ENCODE peak calls at places on chromosomes 5 and 9, in four cellular contexts. One of them, this sample, is unnamed.

GRCh38 chr5:181044093-181044599 is 4.1 kb downstream of the BTNL9 start:
- DNase-seq in DMS 273 treated with DMSO at 0.1 percent for 48 hours: no peak
- DNase-seq in NCI-H446: no peak
- DNase-seq in iris pigment epithelial cell: no peak
- DNase-seq in this sample: no peak

GRCh38 chr9:20591223-20591622 is 31.1 kb downstream of the MLLT3 start:
- DNase-seq in DMS 273 treated with DMSO at 0.1 percent for 48 hours: no peak
- DNase-seq in NCI-H446: no peak
- DNase-seq in iris pigment epithelial cell: no peak
- DNase-seq in this sample: no peak

GRCh38 chr9:88540364-88540763 is 5.4 kb downstream of the NXNL2 start:
- DNase-seq in DMS 273 treated with DMSO at 0.1 percent for 48 hours: no peak
- DNase-seq in NCI-H446: no peak
- DNase-seq in iris pigment epithelial cell: no peak
- DNase-seq in this sample: no peak

GRCh38 chr5:155460501-155460931 is 447.0 kb downstream of the KIF4B start:
- DNase-seq in DMS 273 treated with DMSO at 0.1 percent for 48 hours: no peak
- DNase-seq in NCI-H446: no peak
- DNase-seq in iris pigment epithelial cell: no peak
- DNase-seq in this sample: no peak

GRCh38 chr5:170077526-170077925 is 28.2 kb upstream of the FOXI1 start:
- DNase-seq in DMS 273 treated with DMSO at 0.1 percent for 48 hours: no peak
- DNase-seq in NCI-H446: no peak
- DNase-seq in iris pigment epithelial cell: no peak
- DNase-seq in this sample: no peak

GRCh38 chr5:113232246-113232645 is 202.5 kb downstream of the TSSK1B start:
- DNase-seq in DMS 273 treated with DMSO at 0.1 percent for 48 hours: peak; percentile 65
- DNase-seq in NCI-H446: peak; percentile 33
- DNase-seq in iris pigment epithelial cell: no peak
- DNase-seq in this sample: no peak

GRCh38 chr5:27494845-27495244 is 456.5 kb upstream of the CDH9 start:
- DNase-seq in DMS 273 treated with DMSO at 0.1 percent for 48 hours: no peak
- DNase-seq in NCI-H446: no peak
- DNase-seq in iris pigment epithelial cell: peak; percentile 17
- DNase-seq in this sample: no peak

GRCh38 chr5:90873033-90873517 is 314.5 kb downstream of the ADGRV1 start:
- DNase-seq in DMS 273 treated with DMSO at 0.1 percent for 48 hours: no peak
- DNase-seq in NCI-H446: no peak
- DNase-seq in iris pigment epithelial cell: peak; percentile 37
- DNase-seq in this sample: no peak

GRCh38 chr5:99119326-99119725 is 190.5 kb upstream of the CHD1 start:
- DNase-seq in DMS 273 treated with DMSO at 0.1 percent for 48 hours: no peak
- DNase-seq in NCI-H446: no peak
- DNase-seq in iris pigment epithelial cell: no peak
- DNase-seq in this sample: no peak

GRCh38 chr9:97518909-97519307 is 17.4 kb downstream of the TMOD1 start:
- DNase-seq in DMS 273 treated with DMSO at 0.1 percent for 48 hours: no peak
- DNase-seq in NCI-H446: no peak
- DNase-seq in iris pigment epithelial cell: peak; percentile 52
- DNase-seq in this sample: peak; percentile 68

GRCh38 chr5:178116406-178116885 is 3.1 kb downstream of the N4BP3 start:
- DNase-seq in DMS 273 treated with DMSO at 0.1 percent for 48 hours: no peak
- DNase-seq in NCI-H446: no peak
- DNase-seq in iris pigment epithelial cell: no peak
- DNase-seq in this sample: peak; percentile 22

GRCh38 chr5:104412649-104413240 is 850.2 kb upstream of the NUDT12 start:
- DNase-seq in DMS 273 treated with DMSO at 0.1 percent for 48 hours: no peak
- DNase-seq in NCI-H446: peak; percentile 17
- DNase-seq in iris pigment epithelial cell: peak; percentile 49
- DNase-seq in this sample: peak; percentile 75

GRCh38 chr9:5869315-5870019 is 21.2 kb upstream of the MLANA start:
- DNase-seq in DMS 273 treated with DMSO at 0.1 percent for 48 hours: no peak
- DNase-seq in NCI-H446: no peak
- DNase-seq in iris pigment epithelial cell: no peak
- DNase-seq in this sample: no peak

GRCh38 chr5:141672856-141673813 is 8.9 kb downstream of the ARAP3 start:
- DNase-seq in DMS 273 treated with DMSO at 0.1 percent for 48 hours: no peak
- DNase-seq in NCI-H446: no peak
- DNase-seq in iris pigment epithelial cell: no peak
- DNase-seq in this sample: peak; percentile 82

GRCh38 chr5:112703866-112704820 is 33.5 kb upstream of the APC start:
- DNase-seq in DMS 273 treated with DMSO at 0.1 percent for 48 hours: no peak
- DNase-seq in NCI-H446: peak; percentile 75
- DNase-seq in iris pigment epithelial cell: peak; percentile 60
- DNase-seq in this sample: no peak

GRCh38 chr5:45038366-45038987 is 229.7 kb downstream of the MRPS30 start:
- DNase-seq in DMS 273 treated with DMSO at 0.1 percent for 48 hours: no peak
- DNase-seq in NCI-H446: peak; percentile 90
- DNase-seq in iris pigment epithelial cell: peak; percentile 24
- DNase-seq in this sample: peak; percentile 75

GRCh38 chr9:14344846-14345585 is 31.1 kb upstream of the NFIB start:
- DNase-seq in DMS 273 treated with DMSO at 0.1 percent for 48 hours: no peak
- DNase-seq in NCI-H446: peak; percentile 98
- DNase-seq in iris pigment epithelial cell: no peak
- DNase-seq in this sample: no peak

GRCh38 chr9:35932732-35933131 is 23.4 kb downstream of the SPAAR start:
- DNase-seq in DMS 273 treated with DMSO at 0.1 percent for 48 hours: no peak
- DNase-seq in NCI-H446: no peak
- DNase-seq in iris pigment epithelial cell: no peak
- DNase-seq in this sample: no peak

GRCh38 chr5:167699434-167699833 is 592.0 kb upstream of the WWC1 start:
- DNase-seq in DMS 273 treated with DMSO at 0.1 percent for 48 hours: no peak
- DNase-seq in NCI-H446: no peak
- DNase-seq in iris pigment epithelial cell: peak; percentile 100
- DNase-seq in this sample: peak; percentile 97

GRCh38 chr5:9361835-9362234 is 184.0 kb downstream of the SEMA5A start:
- DNase-seq in DMS 273 treated with DMSO at 0.1 percent for 48 hours: peak; percentile 10
- DNase-seq in NCI-H446: peak; percentile 81
- DNase-seq in iris pigment epithelial cell: peak; percentile 76
- DNase-seq in this sample: peak; percentile 65

GRCh38 chr5:133527311-133527710 is 85.0 kb downstream of the FSTL4 start:
- DNase-seq in DMS 273 treated with DMSO at 0.1 percent for 48 hours: no peak
- DNase-seq in NCI-H446: no peak
- DNase-seq in iris pigment epithelial cell: peak; percentile 32
- DNase-seq in this sample: no peak

GRCh38 chr9:121781143-121781542 is 129.7 kb downstream of the DAB2IP start:
- DNase-seq in DMS 273 treated with DMSO at 0.1 percent for 48 hours: no peak
- DNase-seq in NCI-H446: no peak
- DNase-seq in iris pigment epithelial cell: no peak
- DNase-seq in this sample: no peak

GRCh38 chr9:128735373-128735772 is 11.4 kb upstream of the ZDHHC12 start:
- DNase-seq in DMS 273 treated with DMSO at 0.1 percent for 48 hours: no peak
- DNase-seq in NCI-H446: no peak
- DNase-seq in iris pigment epithelial cell: no peak
- DNase-seq in this sample: no peak

This sample was measured in A673.